ENCODE peak calls at places on chromosomes 5 and 9, in seven cellular contexts. One of them, this sample, is unnamed.

GRCh38 chr5:124203308-124203707 is 543.1 kb downstream of the ZNF608 start:
- DNase-seq in GM12892: no peak
- DNase-seq in upper lobe of left lung: no peak
- DNase-seq in heart left ventricle: no peak
- DNase-seq in H54: no peak
- DNase-seq in IMR-90: no peak
- DNase-seq in H1: no peak
- DNase-seq in this sample: no peak

GRCh38 chr5:68379275-68380026 is 163.9 kb downstream of the PIK3R1 start:
- DNase-seq in GM12892: no peak
- DNase-seq in upper lobe of left lung: no peak
- DNase-seq in heart left ventricle: no peak
- DNase-seq in H54: no peak
- DNase-seq in IMR-90: no peak
- DNase-seq in H1: no peak
- DNase-seq in this sample: peak

GRCh38 chr5:10307206-10308148 is at the start of gene CMBL:
- DNase-seq in GM12892: peak
- DNase-seq in upper lobe of left lung: peak
- DNase-seq in heart left ventricle: peak
- DNase-seq in H54: peak
- DNase-seq in IMR-90: peak
- DNase-seq in H1: peak
- DNase-seq in this sample: no peak

GRCh38 chr5:124231794-124232193 is 514.6 kb downstream of the ZNF608 start:
- DNase-seq in GM12892: no peak
- DNase-seq in upper lobe of left lung: no peak
- DNase-seq in heart left ventricle: no peak
- DNase-seq in H54: no peak
- DNase-seq in IMR-90: no peak
- DNase-seq in H1: no peak
- DNase-seq in this sample: no peak

GRCh38 chr5:9654886-9655285 is 24.7 kb upstream of the TAS2R1 start:
- DNase-seq in GM12892: no peak
- DNase-seq in upper lobe of left lung: no peak
- DNase-seq in heart left ventricle: no peak
- DNase-seq in H54: no peak
- DNase-seq in IMR-90: peak
- DNase-seq in H1: no peak
- DNase-seq in this sample: no peak

GRCh38 chr9:134661791-134662142 is 20.2 kb downstream of the COL5A1 start:
- DNase-seq in GM12892: no peak
- DNase-seq in upper lobe of left lung: no peak
- DNase-seq in heart left ventricle: peak
- DNase-seq in H54: no peak
- DNase-seq in IMR-90: peak
- DNase-seq in H1: no peak
- DNase-seq in this sample: no peak

GRCh38 chr5:176529824-176530195 is 7.4 kb downstream of the RNF44 start:
- DNase-seq in GM12892: peak
- DNase-seq in upper lobe of left lung: no peak
- DNase-seq in heart left ventricle: no peak
- DNase-seq in H54: no peak
- DNase-seq in IMR-90: no peak
- DNase-seq in H1: no peak
- DNase-seq in this sample: no peak

GRCh38 chr9:3478549-3478953 is 47.2 kb downstream of the RFX3 start:
- DNase-seq in GM12892: no peak
- DNase-seq in upper lobe of left lung: no peak
- DNase-seq in heart left ventricle: no peak
- DNase-seq in H54: no peak
- DNase-seq in IMR-90: no peak
- DNase-seq in H1: no peak
- DNase-seq in this sample: no peak

GRCh38 chr5:115377468-115378217 is 81.2 kb upstream of the CCDC112 start:
- DNase-seq in GM12892: no peak
- DNase-seq in upper lobe of left lung: no peak
- DNase-seq in heart left ventricle: no peak
- DNase-seq in H54: peak
- DNase-seq in IMR-90: peak
- DNase-seq in H1: no peak
- DNase-seq in this sample: no peak

GRCh38 chr5:136285501-136285900 is 79.8 kb downstream of the TRPC7 start:
- DNase-seq in GM12892: no peak
- DNase-seq in upper lobe of left lung: no peak
- DNase-seq in heart left ventricle: no peak
- DNase-seq in H54: no peak
- DNase-seq in IMR-90: peak
- DNase-seq in H1: no peak
- DNase-seq in this sample: no peak

GRCh38 chr5:143311428-143311827 is 92.1 kb downstream of the NR3C1 start:
- DNase-seq in GM12892: no peak
- DNase-seq in upper lobe of left lung: no peak
- DNase-seq in heart left ventricle: no peak
- DNase-seq in H54: no peak
- DNase-seq in IMR-90: peak
- DNase-seq in H1: no peak
- DNase-seq in this sample: no peak

GRCh38 chr5:152288499-152288898 is 116.6 kb downstream of the NMUR2 start:
- DNase-seq in GM12892: no peak
- DNase-seq in upper lobe of left lung: no peak
- DNase-seq in heart left ventricle: peak
- DNase-seq in H54: no peak
- DNase-seq in IMR-90: no peak
- DNase-seq in H1: no peak
- DNase-seq in this sample: no peak

GRCh38 chr5:126998201-126998631 is 32.1 kb downstream of the MARCHF3 start:
- DNase-seq in GM12892: no peak
- DNase-seq in upper lobe of left lung: no peak
- DNase-seq in heart left ventricle: no peak
- DNase-seq in H54: no peak
- DNase-seq in IMR-90: peak
- DNase-seq in H1: no peak
- DNase-seq in this sample: no peak

GRCh38 chr9:86075132-86075807 is 24.1 kb downstream of the GOLM1 start:
- DNase-seq in GM12892: no peak
- DNase-seq in upper lobe of left lung: no peak
- DNase-seq in heart left ventricle: no peak
- DNase-seq in H54: no peak
- DNase-seq in IMR-90: peak
- DNase-seq in H1: no peak
- DNase-seq in this sample: no peak

GRCh38 chr5:24899180-24899579 is 254.4 kb upstream of the CDH10 start:
- DNase-seq in GM12892: no peak
- DNase-seq in upper lobe of left lung: no peak
- DNase-seq in heart left ventricle: no peak
- DNase-seq in H54: no peak
- DNase-seq in IMR-90: no peak
- DNase-seq in H1: no peak
- DNase-seq in this sample: no peak

GRCh38 chr5:145551714-145552113 is 283.4 kb downstream of the PRELID2 start:
- DNase-seq in GM12892: no peak
- DNase-seq in upper lobe of left lung: no peak
- DNase-seq in heart left ventricle: no peak
- DNase-seq in H54: no peak
- DNase-seq in IMR-90: no peak
- DNase-seq in H1: no peak
- DNase-seq in this sample: no peak

GRCh38 chr9:134315716-134316443 is 10.4 kb upstream of the RXRA start:
- DNase-seq in GM12892: no peak
- DNase-seq in upper lobe of left lung: peak
- DNase-seq in heart left ventricle: peak
- DNase-seq in H54: no peak
- DNase-seq in IMR-90: no peak
- DNase-seq in H1: no peak
- DNase-seq in this sample: no peak

GRCh38 chr9:36008774-36009300 is 27.9 kb upstream of the RECK start:
- DNase-seq in GM12892: peak
- DNase-seq in upper lobe of left lung: no peak
- DNase-seq in heart left ventricle: peak
- DNase-seq in H54: peak
- DNase-seq in IMR-90: peak
- DNase-seq in H1: peak
- DNase-seq in this sample: peak

GRCh38 chr5:177023247-177023703 is 779 bp downstream of the ZNF346 start:
- DNase-seq in GM12892: peak
- DNase-seq in upper lobe of left lung: no peak
- DNase-seq in heart left ventricle: no peak
- DNase-seq in H54: no peak
- DNase-seq in IMR-90: peak
- DNase-seq in H1: no peak
- DNase-seq in this sample: peak

GRCh38 chr5:143235423-143235822 is 168.1 kb downstream of the NR3C1 start:
- DNase-seq in GM12892: no peak
- DNase-seq in upper lobe of left lung: no peak
- DNase-seq in heart left ventricle: no peak
- DNase-seq in H54: no peak
- DNase-seq in IMR-90: peak
- DNase-seq in H1: no peak
- DNase-seq in this sample: peak

GRCh38 chr5:79853676-79854418 is 137.2 kb downstream of the MTX3 start:
- DNase-seq in GM12892: no peak
- DNase-seq in upper lobe of left lung: no peak
- DNase-seq in heart left ventricle: no peak
- DNase-seq in H54: peak
- DNase-seq in IMR-90: peak
- DNase-seq in H1: no peak
- DNase-seq in this sample: no peak

GRCh38 chr5:68010740-68011139 is 204.8 kb upstream of the PIK3R1 start:
- DNase-seq in GM12892: no peak
- DNase-seq in upper lobe of left lung: no peak
- DNase-seq in heart left ventricle: no peak
- DNase-seq in H54: no peak
- DNase-seq in IMR-90: no peak
- DNase-seq in H1: no peak
- DNase-seq in this sample: no peak

DNA sequence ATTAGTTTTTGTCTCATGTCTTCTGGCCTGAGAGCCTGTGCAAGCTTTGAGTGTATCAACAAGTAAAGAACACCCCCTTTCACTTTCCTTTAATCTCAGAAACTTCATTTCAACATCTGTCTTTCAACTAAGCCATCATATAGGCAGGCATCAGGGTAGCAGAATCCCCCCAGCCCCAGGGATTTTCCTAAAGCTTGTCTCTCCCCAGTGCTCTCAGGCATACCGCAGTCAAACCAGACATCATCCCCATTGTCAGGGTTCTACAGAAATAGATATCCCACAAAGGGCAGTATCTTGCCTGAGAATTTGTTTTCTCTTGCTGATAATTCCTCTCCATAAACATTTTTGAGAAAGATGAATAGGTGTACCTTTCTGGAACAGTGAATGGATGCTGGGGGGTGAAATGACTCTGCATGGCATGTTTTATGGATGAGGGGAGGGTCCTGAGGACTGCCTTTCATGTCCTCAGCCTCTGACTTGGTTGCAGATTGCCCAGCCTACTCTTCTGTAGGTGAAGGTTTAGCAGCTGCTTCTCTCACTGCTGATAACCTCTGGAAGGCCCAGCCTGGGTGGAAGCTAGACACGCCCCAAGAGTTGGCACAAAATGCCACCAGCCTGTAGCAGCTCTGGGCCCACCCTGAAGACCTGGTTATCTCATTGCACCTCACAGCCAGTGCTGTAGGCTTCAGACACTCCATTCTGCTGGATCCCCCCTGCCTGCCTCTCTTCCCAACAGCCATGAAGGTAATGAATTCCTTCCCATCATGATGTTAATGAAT is 20.5 kb upstream of the SHB start:
- DNase-seq in GM12892: no peak
- DNase-seq in upper lobe of left lung: no peak
- DNase-seq in heart left ventricle: no peak
- DNase-seq in H54: no peak
- DNase-seq in IMR-90: no peak
- DNase-seq in H1: no peak
- DNase-seq in this sample: no peak
- TF ChIP-seq POLR2A in GM12892: no peak
- TF ChIP-seq POLR2A in upper lobe of left lung: no peak
- TF ChIP-seq POLR2A in heart left ventricle: no peak
- TF ChIP-seq POLR2A in H54: no peak
- TF ChIP-seq POLR2A in IMR-90: no peak
- TF ChIP-seq POLR2A in H1: no peak
- TF ChIP-seq POLR2A in this sample: no peak

GRCh38 chr9:137294684-137295312 is 7.3 kb downstream of the NRARP start:
- DNase-seq in GM12892: no peak
- DNase-seq in upper lobe of left lung: peak
- DNase-seq in heart left ventricle: peak
- DNase-seq in H54: no peak
- DNase-seq in IMR-90: peak
- DNase-seq in H1: no peak
- DNase-seq in this sample: no peak
- TF ChIP-seq POLR2A in GM12892: no peak
- TF ChIP-seq POLR2A in upper lobe of left lung: no peak
- TF ChIP-seq POLR2A in heart left ventricle: no peak
- TF ChIP-seq POLR2A in H54: no peak
- TF ChIP-seq POLR2A in IMR-90: no peak
- TF ChIP-seq POLR2A in H1: no peak
- TF ChIP-seq POLR2A in this sample: no peak

DNA sequence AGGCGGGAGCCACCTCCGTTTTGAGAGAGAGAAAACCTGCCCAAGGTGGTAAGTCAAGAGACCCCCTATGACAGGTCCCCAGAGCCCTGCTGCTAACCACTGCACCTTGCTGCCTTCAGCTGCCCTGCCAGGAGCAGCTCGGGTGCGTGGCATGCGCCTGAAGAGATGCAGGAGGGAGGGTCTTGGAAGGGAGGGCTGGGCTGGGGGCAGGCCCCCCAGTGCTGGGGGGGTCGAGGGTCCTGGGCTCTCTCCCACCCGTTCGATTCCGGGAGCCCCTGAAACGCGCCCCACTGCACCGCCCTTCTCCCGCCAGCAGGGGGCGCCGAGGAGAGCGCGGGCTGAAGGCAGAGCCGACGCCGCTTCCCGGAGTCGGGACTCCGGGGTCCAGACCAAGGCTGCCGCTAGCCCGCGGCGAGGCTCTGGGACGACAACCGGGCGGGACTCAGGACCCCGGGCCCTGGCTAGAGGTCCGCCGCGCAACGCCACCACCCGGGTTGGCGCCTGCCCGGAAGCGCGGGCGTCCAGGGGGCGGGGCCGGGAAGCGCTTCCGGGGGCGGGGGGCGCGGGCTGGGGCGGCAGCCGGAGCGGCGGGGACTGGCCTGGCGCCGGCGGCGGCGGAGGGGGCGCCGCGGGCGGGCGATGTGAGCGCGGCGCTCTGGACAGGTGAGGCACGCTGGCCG is at the start of gene ZBTB34:
- DNase-seq in GM12892: peak
- DNase-seq in upper lobe of left lung: peak
- DNase-seq in heart left ventricle: peak
- DNase-seq in H54: peak
- DNase-seq in IMR-90: peak
- DNase-seq in H1: peak
- DNase-seq in this sample: peak
- TF ChIP-seq POLR2A in GM12892: peak
- TF ChIP-seq POLR2A in upper lobe of left lung: no peak
- TF ChIP-seq POLR2A in heart left ventricle: peak
- TF ChIP-seq POLR2A in H54: peak
- TF ChIP-seq POLR2A in IMR-90: peak
- TF ChIP-seq POLR2A in H1: no peak
- TF ChIP-seq POLR2A in this sample: no peak

DNA sequence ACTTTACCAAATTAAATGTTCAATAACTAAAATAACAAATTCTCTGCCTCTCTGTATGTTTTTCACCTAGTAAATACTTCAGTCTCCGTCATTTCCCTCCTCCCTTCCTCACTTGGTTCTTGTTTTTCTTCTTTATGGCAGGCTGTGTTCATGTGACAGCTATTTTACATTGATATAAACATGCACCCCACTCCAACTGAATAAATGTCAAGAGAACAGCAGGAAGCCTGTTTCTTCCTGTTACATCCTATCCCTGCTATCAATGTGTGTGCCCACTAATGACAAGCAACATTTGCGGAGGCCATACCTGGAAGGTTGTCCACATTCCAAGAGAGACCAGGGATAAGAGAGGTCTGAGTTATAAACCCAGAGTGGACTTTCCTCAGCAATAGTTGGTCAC is 145.2 kb upstream of the MAST4 start:
- DNase-seq in GM12892: no peak
- DNase-seq in upper lobe of left lung: no peak
- DNase-seq in heart left ventricle: no peak
- DNase-seq in H54: no peak
- DNase-seq in IMR-90: no peak
- DNase-seq in H1: no peak
- DNase-seq in this sample: no peak
- TF ChIP-seq POLR2A in GM12892: no peak
- TF ChIP-seq POLR2A in upper lobe of left lung: no peak
- TF ChIP-seq POLR2A in heart left ventricle: no peak
- TF ChIP-seq POLR2A in H54: no peak
- TF ChIP-seq POLR2A in IMR-90: no peak
- TF ChIP-seq POLR2A in H1: no peak
- TF ChIP-seq POLR2A in this sample: no peak

This sample was measured in lower leg skin.